ENCODE peak calls at places on chromosomes 4 and X, in five cellular contexts. E, T, H, O and W are unnamed samples.
A peak's percentile ranks its signal among the peaks of the same experiment; 100 is the strongest.

GRCh38 chr4:17368408-17368807 is 143.5 kb downstream of the QDPR start:
- ATAC-seq in E (no peak), T (no peak), H (no peak), O (no peak), W (no peak)

GRCh38 chrX:19388064-19388679 is 44.4 kb downstream of the PDHA1 start:
- ATAC-seq in E (no peak), T (peak; percentile 52), H (no peak), O (no peak), W (no peak)

GRCh38 chrX:70482300-70482699 is 37.7 kb downstream of the DLG3 start:
- ATAC-seq in E (no peak), T (no peak), H (no peak), O (no peak), W (no peak)

GRCh38 chr4:4985844-4986243 is 33.4 kb downstream of the CYTL1 start:
- ATAC-seq in E (peak; percentile 88), T (no peak), H (no peak), O (peak; percentile 81), W (no peak)

GRCh38 chr4:151673913-151674520 is 86.8 kb downstream of the GATB start:
- ATAC-seq in E (no peak), T (peak; percentile 12), H (no peak), O (no peak), W (no peak)

GRCh38 chr4:174538123-174538875 is 16.0 kb upstream of the HPGD start:
- ATAC-seq in E (no peak), T (no peak), H (peak; percentile 98), O (peak; percentile 75), W (no peak)

GRCh38 chrX:25067271-25068172 is 51.8 kb upstream of the ARX start:
- ATAC-seq in E (no peak), T (no peak), H (peak; percentile 65), O (no peak), W (no peak)

GRCh38 chrX:8849945-8850344 is 48.8 kb upstream of the FAM9A start:
- ATAC-seq in E (peak; percentile 41), T (no peak), H (peak; percentile 76), O (peak; percentile 42), W (no peak)

GRCh38 chrX:40095588-40096394 is 2.0 kb downstream of the BCOR start:
- ATAC-seq in E (peak; percentile 8), T (no peak), H (peak; percentile 2), O (no peak), W (no peak)

GRCh38 chr4:56181140-56181950 is 205.9 kb downstream of the AASDH start:
- ATAC-seq in E (no peak), T (no peak), H (no peak), O (peak; percentile 88), W (no peak)

GRCh38 chrX:40281341-40282005 is 183.7 kb upstream of the BCOR start:
- ATAC-seq in E (no peak), T (no peak), H (peak; percentile 58), O (no peak), W (no peak)

GRCh38 chrX:6852869-6853268 is 294.6 kb upstream of the STS start:
- ATAC-seq in E (no peak), T (no peak), H (no peak), O (no peak), W (no peak)

GRCh38 chr4:10458190-10458589 is 964 bp upstream of the ZNF518B start:
- ATAC-seq in E (no peak), T (no peak), H (no peak), O (peak; percentile 58), W (no peak)

GRCh38 chr4:2062808-2063524 is 3.8 kb downstream of the NAT8L start:
- ATAC-seq in E (peak; percentile 29), T (no peak), H (no peak), O (peak; percentile 5), W (no peak)

GRCh38 chr4:128287159-128287870 is at the start of gene PGRMC2:
- ATAC-seq in E (peak; percentile 84), T (no peak), H (peak; percentile 13), O (peak; percentile 12), W (peak; percentile 16)

GRCh38 chrX:152220612-152221011 is 82.2 kb upstream of the MAGEA10 start:
- ATAC-seq in E (no peak), T (no peak), H (no peak), O (no peak), W (no peak)

GRCh38 chrX:17585006-17585405 is 152.3 kb upstream of the SCML1 start:
- ATAC-seq in E (no peak), T (no peak), H (no peak), O (no peak), W (no peak)

GRCh38 chrX:69961365-69962072 is 88.2 kb downstream of the AWAT2 start:
- ATAC-seq in E (no peak), T (no peak), H (no peak), O (no peak), W (no peak)

DNA sequence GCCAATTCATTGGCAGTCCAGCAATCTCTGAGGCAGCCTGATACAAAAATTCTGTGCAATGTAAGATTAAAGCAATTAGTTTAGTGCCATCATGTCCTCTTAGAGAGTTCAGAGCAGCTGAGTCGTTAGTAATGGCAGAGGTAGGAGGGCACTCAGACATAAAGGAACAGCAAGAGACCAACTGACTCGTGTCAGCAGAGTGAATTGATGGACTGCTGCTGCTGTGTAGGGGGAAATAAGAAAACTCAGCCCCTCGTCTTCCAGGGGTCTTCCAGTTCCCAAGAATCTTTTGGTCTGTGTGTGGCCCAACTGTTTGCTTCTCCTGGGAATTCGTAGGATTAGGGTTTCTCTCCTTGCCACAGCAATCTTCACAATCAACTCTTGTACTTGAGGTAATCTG is 100.9 kb downstream of the TTC29 start:
- ATAC-seq in E (no peak), T (no peak), H (no peak), O (no peak), W (no peak)
- TF ChIP-seq EP300 in E (no peak), T (no peak), H (no peak), O (no peak), W (no peak)

DNA sequence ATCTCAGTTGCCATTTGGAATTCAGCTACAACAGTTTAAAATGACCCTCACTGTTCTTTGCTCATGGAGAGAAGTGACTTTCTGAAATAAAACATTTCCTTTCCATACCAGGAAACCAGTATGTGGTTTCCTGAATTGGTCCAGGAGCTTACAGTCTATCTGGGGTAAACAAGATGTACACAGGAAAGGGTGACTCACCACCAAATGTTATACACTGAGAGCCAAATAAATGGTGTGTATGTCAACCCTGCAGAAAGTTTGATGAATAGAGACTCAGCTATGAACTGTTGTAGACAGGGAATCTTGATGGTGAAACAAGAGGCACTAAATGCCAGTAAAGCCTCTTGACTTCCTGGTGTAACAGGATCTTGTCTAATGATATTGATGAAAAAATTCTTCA is 100.4 kb downstream of the HS6ST2 start:
- ATAC-seq in E (no peak), T (no peak), H (no peak), O (no peak), W (no peak)
- TF ChIP-seq EP300 in E (no peak), T (no peak), H (no peak), O (no peak), W (no peak)

DNA sequence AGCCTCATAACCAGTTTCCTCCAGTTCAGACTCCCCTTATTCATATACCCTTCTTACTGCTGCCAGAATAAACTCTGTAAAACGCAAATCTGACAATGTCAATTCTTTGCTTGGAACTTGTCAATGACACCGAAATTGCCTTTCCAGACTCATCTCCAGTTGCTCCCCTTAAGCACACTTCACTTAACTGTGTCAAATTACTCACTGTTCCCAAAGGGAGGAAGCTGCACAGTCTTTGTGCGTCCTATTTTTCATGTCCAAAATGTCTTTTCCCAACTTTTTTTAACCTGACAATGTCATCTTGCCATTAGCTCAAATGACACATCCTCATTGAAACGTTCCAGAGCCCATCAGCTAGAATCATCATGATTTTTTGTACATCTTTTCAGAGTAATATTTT is 867.3 kb downstream of the RPA4 start:
- ATAC-seq in E (no peak), T (no peak), H (no peak), O (no peak), W (no peak)
- TF ChIP-seq EP300 in E (no peak), T (no peak), H (no peak), O (no peak), W (no peak)

GRCh38 chrX:2572740-2573139 is 72.0 kb upstream of the DHRSX start:
- ATAC-seq in E (peak; percentile 89), T (no peak), H (no peak), O (peak; percentile 39), W (no peak)
- TF ChIP-seq EP300 in E (no peak), T (no peak), H (no peak), O (no peak), W (no peak)

GRCh38 chr4:38948551-38948950 is 80.9 kb downstream of the FAM114A1 start:
- ATAC-seq in E (peak; percentile 79), T (no peak), H (no peak), O (no peak), W (peak; percentile 97)
- TF ChIP-seq EP300 in E (no peak), T (no peak), H (no peak), O (no peak), W (no peak)

GRCh38 chr4:139177888-139178609 is 1.0 kb upstream of the ELF2 start:
- ATAC-seq in E (peak; percentile 84), T (peak; percentile 94), H (peak; percentile 74), O (peak; percentile 76), W (peak; percentile 87)
- TF ChIP-seq EP300 in E (no peak), T (no peak), H (peak; percentile 32), O (peak; percentile 63), W (no peak)